ENCODE peak calls at places on chromosomes 13 and 19, in eight cellular contexts. U, L, I, X, P, T, N and S are unnamed samples. For H3K27me3, the result is how much of the 10 kb centered on the place peaks cover.

GRCh38 chr13:108947551-108948030 is 318.2 kb downstream of the MYO16 start:
- DNase-seq in I (no peak), L (no peak), X (no peak), U (peak), N (no peak), T (no peak), P (no peak), S (peak)

GRCh38 chr13:30934803-30935202 is 2.3 kb downstream of the TEX26 start:
- DNase-seq in X (no peak), P (no peak), L (no peak), U (no peak), T (no peak), I (no peak), N (no peak), S (no peak)

GRCh38 chr13:30713133-30713532 is 22.2 kb upstream of the ALOX5AP start:
- DNase-seq in U (no peak), I (no peak), X (no peak), P (no peak), T (no peak), N (no peak), L (no peak), S (no peak)

GRCh38 chr19:41937525-41937924 is 9.3 kb upstream of the ERFL start:
- DNase-seq in P (no peak), X (no peak), T (no peak), I (no peak), U (no peak), N (no peak), L (no peak), S (no peak)

GRCh38 chr19:1761528-1762242 is 8.4 kb downstream of the ONECUT3 start:
- DNase-seq in P (no peak), L (no peak), U (no peak), N (no peak), T (no peak), X (no peak), I (no peak), S (no peak)

GRCh38 chr13:30985637-30986205 is 53.3 kb downstream of the TEX26 start:
- DNase-seq in X (no peak), I (no peak), T (no peak), L (no peak), U (peak), P (no peak), N (no peak), S (peak)

GRCh38 chr19:1765904-1766799 is 12.8 kb downstream of the ONECUT3 start:
- DNase-seq in I (no peak), U (no peak), T (no peak), P (no peak), L (no peak), X (no peak), N (no peak), S (no peak)

GRCh38 chr13:112723771-112724170 is 33.9 kb downstream of the ATP11A start:
- DNase-seq in U (no peak), T (no peak), L (no peak), I (no peak), P (no peak), N (no peak), X (no peak), S (no peak)

GRCh38 chr13:32790731-32791130 is 204.5 kb downstream of the PDS5B start:
- DNase-seq in X (no peak), N (no peak), T (no peak), L (peak), I (no peak), P (peak), U (no peak), S (no peak)

GRCh38 chr13:114099918-114100445 is 32.4 kb downstream of the RASA3 start:
- DNase-seq in T (no peak), L (peak), U (peak), I (no peak), N (no peak), P (no peak), X (peak), S (peak)

GRCh38 chr13:91579320-91579719 is 180.9 kb downstream of the GPC5 start:
- DNase-seq in I (no peak), T (no peak), L (no peak), N (no peak), U (no peak), X (no peak), P (no peak), S (no peak)

GRCh38 chr13:112932971-112933370 is 36.0 kb upstream of the MCF2L start:
- DNase-seq in U (no peak), N (no peak), X (no peak), P (no peak), L (no peak), I (no peak), T (no peak), S (no peak)

GRCh38 chr19:32674153-32674958 is 624 bp downstream of the ANKRD27 start:
- DNase-seq in N (no peak), I (no peak), P (no peak), T (peak), U (no peak), L (no peak), X (no peak), S (peak)

GRCh38 chr13:97359181-97360057 is 74.5 kb upstream of the RAP2A start:
- DNase-seq in P (peak), U (peak), I (no peak), N (no peak), T (peak), L (peak), X (peak), S (peak)

GRCh38 chr19:10270616-10271394 is at the start of gene ICAM1:
- DNase-seq in I (peak), N (peak), T (no peak), P (peak), L (peak), X (peak), U (peak), S (peak)

GRCh38 chr19:34404109-34404909 is at the start of gene PDCD2L:
- DNase-seq in N (peak), X (peak), I (peak), U (peak), P (peak), T (peak), L (peak), S (peak)

GRCh38 chr19:51083783-51084182 is 1.1 kb upstream of the KLK14 start:
- DNase-seq in X (no peak), U (no peak), L (no peak), N (no peak), P (no peak), T (no peak), I (no peak), S (no peak)

GRCh38 chr13:34762312-34762711 is 179.8 kb upstream of the NBEA start:
- DNase-seq in T (no peak), N (no peak), I (no peak), U (no peak), L (no peak), P (no peak), X (no peak), S (peak)

GRCh38 chr13:37598572-37598971 is at the start of gene POSTN:
- DNase-seq in X (no peak), P (no peak), I (no peak), U (peak), L (no peak), N (no peak), T (no peak), S (peak)

GRCh38 chr13:93473441-93474270 is 247.0 kb downstream of the GPC6 start:
- DNase-seq in X (no peak), I (no peak), T (no peak), N (no peak), U (peak), P (no peak), L (no peak), S (no peak)

GRCh38 chr13:103839460-103839859 is 773.2 kb upstream of the SLC10A2 start:
- DNase-seq in P (no peak), T (no peak), X (no peak), N (no peak), U (no peak), I (no peak), L (peak), S (no peak)

GRCh38 chr19:2309734-2310362 is 1.9 kb upstream of the LINGO3 start:
- DNase-seq in P (no peak), U (peak), N (no peak), T (no peak), I (no peak), X (no peak), L (no peak), S (peak)

GRCh38 chr13:37138917-37139316 is 33.5 kb upstream of the CSNK1A1L start:
- DNase-seq in U (no peak), P (no peak), I (no peak), L (no peak), T (no peak), N (no peak), X (no peak), S (no peak)

GRCh38 chr13:43865892-43866291 is 13.6 kb downstream of the CCDC122 start:
- DNase-seq in L (no peak), T (no peak), P (no peak), X (no peak), I (no peak), U (peak), N (no peak), S (peak)

GRCh38 chr19:33690461-33691427 is 69.0 kb downstream of the CHST8 start:
- DNase-seq in P (no peak), X (no peak), T (no peak), U (no peak), L (no peak), I (no peak), N (no peak), S (no peak)

GRCh38 chr19:48348039-48348438 is 15.7 kb downstream of the TMEM143 start:
- DNase-seq in L (no peak), P (no peak), T (no peak), X (no peak), N (no peak), U (no peak), I (no peak), S (no peak)

GRCh38 chr19:57708641-57709354 is at the start of gene ZNF154:
- DNase-seq in L (no peak), T (peak), U (peak), I (peak), P (no peak), N (peak), X (no peak), S (peak)

GRCh38 chr13:32039056-32039455 is 7.5 kb downstream of the FRY start:
- DNase-seq in L (no peak), P (no peak), U (peak), I (no peak), N (no peak), T (no peak), X (no peak), S (peak)

GRCh38 chr19:41646589-41647204 is 19.8 kb upstream of the CEACAM4 start:
- DNase-seq in N (peak), U (no peak), I (no peak), X (no peak), T (no peak), P (peak), L (no peak), S (peak)

GRCh38 chr19:18438331-18439024 is 545 bp upstream of the ISYNA1 start:
- DNase-seq in N (no peak), T (no peak), X (no peak), I (no peak), L (peak), U (no peak), P (peak), S (peak)

GRCh38 chr19:54100560-54100959 is at the start of gene OSCAR:
- DNase-seq in U (no peak), I (no peak), X (no peak), N (no peak), L (no peak), P (no peak), T (no peak), S (no peak)

GRCh38 chr13:31909889-31910551 is 121.6 kb upstream of the FRY start:
- DNase-seq in U (peak), I (peak), L (peak), T (peak), N (peak), P (peak), X (peak), S (peak)

GRCh38 chr13:94967183-94968039 is 255.1 kb upstream of the SOX21 start:
- DNase-seq in X (peak), N (no peak), U (no peak), I (no peak), P (peak), L (peak), T (peak), S (peak)

DNA sequence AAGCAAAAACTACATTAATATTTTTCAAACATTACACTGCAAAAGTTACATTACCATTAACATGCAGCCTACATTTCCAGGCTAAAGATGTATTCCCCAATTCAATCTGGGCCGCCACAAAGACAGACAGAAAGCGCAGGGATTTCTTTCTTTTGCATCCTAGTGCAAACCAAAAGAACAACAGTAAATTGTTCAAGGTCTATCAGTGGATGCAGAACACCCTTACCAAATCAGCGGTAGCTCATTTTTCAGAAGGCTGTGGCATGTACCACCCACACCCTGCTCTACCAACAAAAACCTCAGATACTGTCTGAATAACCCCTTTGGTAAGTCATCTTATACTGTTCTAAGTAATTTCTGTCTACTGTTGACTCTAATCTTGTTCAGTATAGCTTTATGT is 3.6 kb downstream of the TPT1 start:
- DNase-seq in I (no peak), U (no peak), P (no peak), X (no peak), N (no peak), T (no peak), L (no peak), S (no peak)
- H3K4me3 ChIP-seq in I (no peak), U (no peak), P (no peak), X (no peak), N (no peak), T (no peak), L (no peak), S (peak)

GRCh38 chr13:27942972-27943371 is 23.2 kb downstream of the PDX1 start:
- DNase-seq in P (no peak), L (no peak), T (no peak), X (no peak), I (no peak), N (no peak), U (no peak), S (no peak)

DNA sequence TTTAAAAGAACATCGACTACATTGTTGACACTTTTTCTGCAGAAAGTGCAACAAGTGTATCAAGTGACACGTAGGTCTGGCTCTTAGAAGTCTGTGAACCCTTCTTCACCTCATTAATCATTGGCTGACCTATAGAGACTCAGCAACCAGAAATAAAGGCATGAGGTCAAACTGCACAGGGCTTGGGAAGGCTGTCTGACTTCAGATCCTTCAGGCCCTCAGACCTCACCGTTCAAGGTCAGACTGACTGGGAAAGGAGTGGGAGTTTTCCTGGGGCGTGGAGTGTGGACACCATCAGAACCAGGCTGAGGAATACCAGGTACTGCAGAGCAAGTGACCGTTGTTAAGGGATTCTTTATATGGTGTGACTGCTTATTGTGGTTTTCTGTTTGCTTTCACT is 24.2 kb downstream of the PDX1 start:
- DNase-seq in I (no peak), L (no peak), P (no peak), N (no peak), U (no peak), X (no peak), T (no peak), S (no peak)
- H3K27me3 ChIP-seq in I (under half), L (half or more), P (under half), N (under half), U (under half), X (under half), T (under half), S (under half)

DNA sequence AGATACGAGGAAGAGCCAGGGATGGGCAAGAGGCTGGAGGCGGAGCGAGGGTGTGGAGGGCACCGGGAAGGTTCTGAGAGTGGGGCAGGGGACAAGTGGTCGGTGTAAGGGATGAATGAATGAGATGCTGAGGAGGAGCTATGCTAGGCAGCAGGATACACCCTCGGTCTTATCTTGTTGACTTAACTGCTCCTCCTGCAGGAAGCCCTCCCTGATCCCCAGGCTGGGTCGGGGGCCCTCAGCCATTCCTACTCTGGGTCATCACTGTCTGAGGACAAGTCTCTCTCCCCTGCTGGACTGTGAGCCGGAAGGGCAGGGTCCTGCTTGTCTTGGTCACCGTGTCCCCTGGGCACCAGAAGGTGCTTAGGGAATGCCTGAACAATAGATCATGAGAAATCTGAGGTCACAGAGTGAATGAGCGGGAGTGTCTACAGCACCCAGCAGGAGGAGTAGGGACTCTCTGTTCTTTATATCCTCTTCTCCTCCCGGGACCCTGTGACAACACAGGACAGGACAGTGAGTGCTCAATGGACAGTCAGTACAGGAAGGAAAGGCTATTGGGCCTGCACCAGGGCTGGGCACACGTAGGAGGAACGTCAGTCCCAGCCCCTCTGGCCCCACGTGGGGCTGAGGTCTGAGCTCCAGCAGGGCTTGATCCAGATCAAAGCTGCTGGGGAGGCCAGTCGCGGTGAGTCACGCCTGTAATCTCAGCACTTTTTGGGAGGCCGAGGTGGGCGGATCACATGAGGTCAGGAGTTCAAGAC is 6.5 kb downstream of the NKPD1 start:
- DNase-seq in X (no peak), P (peak), T (no peak), U (peak), L (peak), N (no peak), I (no peak), S (no peak)
- H3K4me3 ChIP-seq in X (no peak), P (peak), T (no peak), U (no peak), L (no peak), N (no peak), I (no peak), S (peak)

GRCh38 chr13:49681837-49682236 is 9.4 kb downstream of the EBPL start:
- DNase-seq in I (no peak), U (peak), N (no peak), X (no peak), P (no peak), L (no peak), T (no peak), S (no peak)

GRCh38 chr13:49678172-49678914 is 12.9 kb downstream of the EBPL start:
- DNase-seq in X (no peak), P (no peak), N (no peak), U (no peak), L (no peak), T (no peak), I (no peak), S (no peak)

GRCh38 chr13:49679244-49679643 is 12.0 kb downstream of the EBPL start:
- DNase-seq in N (no peak), P (no peak), T (no peak), L (peak), I (no peak), X (no peak), U (peak), S (peak)

GRCh38 chr13:49683489-49683888 is 7.8 kb downstream of the EBPL start:
- DNase-seq in I (no peak), T (no peak), N (no peak), U (no peak), L (no peak), X (no peak), P (no peak), S (no peak)
- H3K27me3 ChIP-seq in I (under half), T (under half), N (under half), U (under half), L (under half), X (under half), P (under half), S (under half)

GRCh38 chr19:16263115-16263839 is 61.3 kb upstream of the KLF2 start:
- DNase-seq in T (no peak), I (no peak), X (no peak), U (no peak), N (no peak), P (no peak), L (no peak), S (no peak)
- H3K4me3 ChIP-seq in T (no peak), I (no peak), X (no peak), U (no peak), N (no peak), P (no peak), L (no peak), S (no peak)

GRCh38 chr19:44749994-44750393 is 1.5 kb downstream of the BCL3 start:
- DNase-seq in N (no peak), P (no peak), L (no peak), T (no peak), U (no peak), X (no peak), I (no peak), S (no peak)
- H3K27me3 ChIP-seq in N (under half), P (under half), L (under half), T (half or more), U (under half), X (under half), I (under half), S (under half)

GRCh38 chr19:55387736-55388497 is 2.2 kb downstream of the RPL28 start:
- DNase-seq in I (no peak), N (no peak), X (no peak), P (no peak), L (no peak), T (no peak), U (no peak), S (no peak)
- H3K4me3 ChIP-seq in I (peak), N (peak), X (no peak), P (peak), L (no peak), T (peak), U (peak), S (peak)

GRCh38 chr19:592101-592500 is 2.4 kb downstream of the HCN2 start:
- DNase-seq in U (no peak), I (no peak), P (no peak), X (no peak), L (no peak), T (no peak), N (no peak), S (no peak)
- H3K27me3 ChIP-seq in U (under half), I (under half), P (under half), X (half or more), L (half or more), T (under half), N (under half), S (under half)

GRCh38 chr19:49802836-49803528 is 10.1 kb downstream of the FUZ start:
- DNase-seq in I (no peak), N (no peak), U (no peak), X (no peak), L (no peak), P (no peak), T (no peak), S (no peak)
- H3K4me3 ChIP-seq in I (no peak), N (no peak), U (no peak), X (no peak), L (peak), P (no peak), T (no peak), S (no peak)